ENCODE peak calls at places on chromosome 3, in four cellular contexts. Y, V, R and Z are unnamed samples.

GRCh38 chr3:11523793-11524160 is 119.9 kb downstream of the VGLL4 start:
- DNase-seq in R (no peak), V (no peak), Y (no peak), Z (no peak)

GRCh38 chr3:73772076-73772475 is 147.3 kb upstream of the PDZRN3 start:
- DNase-seq in R (no peak), Y (no peak), V (no peak), Z (no peak)

GRCh38 chr3:43328653-43329052 is 42.3 kb downstream of the SNRK start:
- DNase-seq in R (no peak), V (no peak), Y (no peak), Z (no peak)

GRCh38 chr3:38522002-38522401 is 25.9 kb downstream of the EXOG start:
- DNase-seq in R (no peak), Y (no peak), V (no peak), Z (no peak)

GRCh38 chr3:170751894-170752283 is 118.1 kb downstream of the RPL22L1 start:
- DNase-seq in Y (no peak), V (no peak), R (no peak), Z (peak)

GRCh38 chr3:42180901-42181300 is 85.1 kb downstream of the CCK start:
- DNase-seq in Y (no peak), V (no peak), R (no peak), Z (no peak)

GRCh38 chr3:195107593-195107992 is 163.4 kb downstream of the XXYLT1 start:
- DNase-seq in Y (no peak), R (no peak), V (no peak), Z (no peak)

GRCh38 chr3:172591876-172592771 is 68.9 kb upstream of the TNFSF10 start:
- DNase-seq in V (no peak), R (no peak), Y (no peak), Z (peak)

GRCh38 chr3:40086890-40087884 is 222.3 kb upstream of the EIF1B start:
- DNase-seq in R (no peak), Y (no peak), V (no peak), Z (no peak)

GRCh38 chr3:30607032-30607833 is 832 bp downstream of the TGFBR2 start:
- DNase-seq in Y (peak), V (peak), R (peak), Z (peak)

GRCh38 chr3:169604118-169604517 is 59.4 kb downstream of the MECOM start:
- DNase-seq in Y (no peak), V (peak), R (no peak), Z (no peak)

GRCh38 chr3:169607909-169608308 is 55.6 kb downstream of the MECOM start:
- DNase-seq in V (no peak), R (no peak), Y (no peak), Z (no peak)

GRCh38 chr3:169602482-169602881 is 61.0 kb downstream of the MECOM start:
- DNase-seq in Y (no peak), R (no peak), V (no peak), Z (no peak)

GRCh38 chr3:169603661-169604060 is 59.9 kb downstream of the MECOM start:
- DNase-seq in R (no peak), Y (no peak), V (no peak), Z (no peak)

GRCh38 chr3:169604568-169604967 is 58.9 kb downstream of the MECOM start:
- DNase-seq in R (no peak), Y (no peak), V (peak), Z (no peak)
- H3K18ac ChIP-seq in R (peak), Y (peak), V (no peak), Z (no peak)

GRCh38 chr3:62159056-62159455 is 214.3 kb downstream of the FEZF2 start:
- DNase-seq in R (no peak), Y (no peak), V (no peak), Z (no peak)
- H3K9ac ChIP-seq in R (no peak), Y (no peak), V (no peak), Z (peak)

DNA sequence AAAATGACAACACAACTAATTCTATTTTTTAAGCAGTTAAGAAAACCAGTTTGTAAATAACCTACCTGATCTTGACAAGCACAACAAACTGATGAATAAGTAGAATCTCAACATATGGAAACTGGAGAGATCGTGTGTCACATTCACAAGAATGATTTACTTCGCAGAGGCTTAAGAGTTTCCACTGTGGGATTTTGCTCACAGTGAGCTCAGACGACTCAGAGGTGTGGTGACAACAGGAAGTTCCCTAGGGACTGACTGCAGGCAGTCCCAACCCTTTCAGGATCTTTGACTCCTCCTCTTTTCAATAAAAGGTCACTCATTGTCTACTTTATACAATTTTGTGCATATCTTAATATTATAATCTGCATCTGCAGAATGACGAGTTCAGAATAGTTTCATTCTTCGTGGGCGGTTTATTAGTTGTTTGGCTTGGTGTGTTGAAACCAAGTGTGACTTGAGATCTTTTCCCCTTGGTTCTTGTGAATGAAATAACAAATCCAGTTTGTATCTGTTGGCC is at the start of gene LIPH:
- DNase-seq in V (peak), R (no peak), Y (no peak), Z (peak)
- H3K4me2 ChIP-seq in V (no peak), R (no peak), Y (no peak), Z (no peak)

GRCh38 chr3:151976211-151977050 is 103.0 kb downstream of the SUCNR1 start:
- DNase-seq in V (peak), R (no peak), Y (no peak), Z (peak)
- H3K18ac ChIP-seq in V (no peak), R (no peak), Y (no peak), Z (no peak)

DNA sequence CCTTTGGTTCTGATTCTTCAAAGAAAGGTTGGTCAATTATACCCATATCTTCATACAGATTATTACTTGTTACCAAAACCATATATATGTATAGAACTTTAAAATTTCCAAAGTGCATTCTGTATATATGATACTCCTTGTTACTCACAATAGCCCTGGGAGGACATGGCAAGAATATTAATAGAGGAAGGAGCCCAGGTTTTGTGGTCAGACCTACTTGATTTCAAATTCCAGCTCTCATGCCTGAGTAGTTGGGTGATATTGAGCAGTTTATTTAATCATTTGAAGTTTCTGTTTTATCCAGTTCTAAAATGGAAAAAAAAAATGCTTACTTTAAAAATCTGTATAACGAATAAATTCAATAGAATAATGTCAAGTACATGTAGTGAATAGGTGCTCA is 2.5 kb downstream of the IL1RAP start:
- DNase-seq in V (no peak), R (no peak), Y (no peak), Z (no peak)
- H3K9ac ChIP-seq in V (no peak), R (no peak), Y (no peak), Z (no peak)